ENCODE peak calls at places on chromosomes 12 and 14, in seven cellular contexts. V is CD8-positive, alpha-beta T cell; S is tibial artery; L is left ventricle myocardium inferior; P is testis; N is adrenal gland; K is body of pancreas. X is an unnamed sample.

GRCh38 chr12:5581616-5582367 is 149.9 kb downstream of the NTF3 start:
- DNase-seq in V (no peak), S (no peak), L (peak; percentile 28), P (peak; percentile 22), N (no peak), K (no peak), X (no peak)

GRCh38 chr14:100709252-100709955 is 17.3 kb upstream of the DLK1 start:
- DNase-seq in V (peak; percentile 24), S (no peak), L (peak; percentile 39), P (peak; percentile 71), N (no peak), K (peak; percentile 21), X (peak; percentile 6)

GRCh38 chr12:28180791-28181190 is 9.5 kb upstream of the CCDC91 start:
- DNase-seq in V (no peak), S (no peak), L (no peak), P (no peak), N (no peak), K (no peak), X (no peak)

GRCh38 chr12:24398605-24399004 is 449.1 kb upstream of the SOX5 start:
- DNase-seq in V (no peak), S (no peak), L (no peak), P (no peak), N (no peak), K (no peak), X (no peak)

GRCh38 chr12:27383429-27384260 is 51.0 kb downstream of the BMAL2 start:
- DNase-seq in V (peak; percentile 50), S (peak; percentile 86), L (peak; percentile 48), P (peak; percentile 90), N (peak; percentile 77), K (peak; percentile 78), X (peak; percentile 60)

GRCh38 chr14:31487891-31488290 is at the start of gene GPR33:
- DNase-seq in V (no peak), S (no peak), L (no peak), P (no peak), N (no peak), K (no peak), X (no peak)

GRCh38 chr12:46959484-46959883 is 119.9 kb upstream of the PCED1B start:
- DNase-seq in V (no peak), S (no peak), L (no peak), P (no peak), N (peak; percentile 69), K (no peak), X (no peak)

GRCh38 chr12:117330441-117331113 is 30.8 kb downstream of the NOS1 start:
- DNase-seq in V (no peak), S (no peak), L (no peak), P (no peak), N (no peak), K (no peak), X (no peak)

GRCh38 chr12:107478881-107479280 is 206.7 kb upstream of the PWP1 start:
- DNase-seq in V (no peak), S (no peak), L (no peak), P (no peak), N (no peak), K (no peak), X (no peak)

GRCh38 chr12:74598819-74599218 is 61.2 kb downstream of the ATXN7L3B start:
- DNase-seq in V (no peak), S (no peak), L (no peak), P (no peak), N (no peak), K (no peak), X (no peak)

GRCh38 chr12:116261525-116262100 is 15.9 kb downstream of the MED13L start:
- DNase-seq in V (no peak), S (no peak), L (no peak), P (no peak), N (no peak), K (no peak), X (no peak)

GRCh38 chr12:65609359-65609771 is 214.9 kb upstream of the HMGA2 start:
- DNase-seq in V (no peak), S (no peak), L (no peak), P (no peak), N (no peak), K (no peak), X (no peak)

GRCh38 chr14:74945261-74945851 is 10.0 kb downstream of the PGF start:
- DNase-seq in V (peak; percentile 25), S (no peak), L (no peak), P (peak; percentile 60), N (no peak), K (peak; percentile 48), X (no peak)

GRCh38 chr12:127373572-127373971 is 893.4 kb upstream of the TMEM132C start:
- DNase-seq in V (no peak), S (no peak), L (no peak), P (no peak), N (no peak), K (no peak), X (no peak)

GRCh38 chr12:93970892-93971688 is 177.3 kb upstream of the PLXNC1 start:
- DNase-seq in V (no peak), S (no peak), L (no peak), P (no peak), N (no peak), K (no peak), X (no peak)

GRCh38 chr12:85843606-85844325 is 7.6 kb upstream of the RASSF9 start:
- DNase-seq in V (no peak), S (no peak), L (no peak), P (no peak), N (no peak), K (no peak), X (no peak)

GRCh38 chr14:99758121-99758871 is 34.9 kb upstream of the EML1 start:
- DNase-seq in V (no peak), S (peak; percentile 48), L (no peak), P (no peak), N (peak; percentile 79), K (no peak), X (no peak)

GRCh38 chr12:123363385-123363742 is 1.3 kb downstream of the SBNO1 start:
- DNase-seq in V (no peak), S (no peak), L (no peak), P (no peak), N (no peak), K (no peak), X (no peak)

GRCh38 chr14:80428171-80428570 is 216.9 kb upstream of the DIO2 start:
- DNase-seq in V (no peak), S (no peak), L (no peak), P (no peak), N (no peak), K (no peak), X (no peak)

GRCh38 chr14:106848330-106849121 is 1322.1 kb downstream of the TMEM121 start:
- DNase-seq in V (no peak), S (no peak), L (no peak), P (no peak), N (peak; percentile 54), K (peak; percentile 70), X (no peak)

GRCh38 chr14:105091335-105092123 is 26.3 kb upstream of the GPR132 start:
- DNase-seq in V (no peak), S (peak; percentile 97), L (peak; percentile 84), P (peak; percentile 81), N (peak; percentile 80), K (peak; percentile 92), X (peak; percentile 94)

GRCh38 chr12:64687816-64688599 is 71.2 kb downstream of the GNS start:
- DNase-seq in V (no peak), S (peak; percentile 46), L (no peak), P (no peak), N (peak; percentile 58), K (no peak), X (peak; percentile 26)

GRCh38 chr12:47817272-47818006 is 2.3 kb downstream of the HDAC7 start:
- DNase-seq in V (no peak), S (no peak), L (no peak), P (no peak), N (no peak), K (no peak), X (no peak)

GRCh38 chr12:30926243-30927209 is at the start of gene TSPAN11:
- DNase-seq in V (no peak), S (peak; percentile 59), L (peak; percentile 34), P (peak; percentile 55), N (no peak), K (peak; percentile 5), X (peak; percentile 20)

GRCh38 chr14:30221546-30221945 is 293.9 kb upstream of the PRKD1 start:
- DNase-seq in V (no peak), S (no peak), L (no peak), P (no peak), N (no peak), K (no peak), X (no peak)

GRCh38 chr14:89617142-89617460 is 200.1 kb upstream of the FOXN3 start:
- DNase-seq in V (no peak), S (no peak), L (no peak), P (no peak), N (no peak), K (no peak), X (no peak)
- H3K27ac ChIP-seq in V (peak overlapping the region; percentile 89), S (peak overlapping the region; percentile 68), L (peak overlapping the region; percentile 90), P (no peak overlapping the region), N (peak overlapping the region; percentile 75), K (no peak overlapping the region), X (no peak overlapping the region)

GRCh38 chr14:102731871-102732800 is 45.1 kb upstream of the TRAF3 start:
- DNase-seq in V (no peak), S (peak; percentile 49), L (no peak), P (no peak), N (no peak), K (no peak), X (no peak)
- H3K36me3 ChIP-seq in V (peaks cover 10% of the 10 kb centered on the region), S (peaks cover 20% of the 10 kb centered on the region), L (peaks cover 21% of the 10 kb centered on the region), P (no peaks in the 10 kb centered on the region), N (no peaks in the 10 kb centered on the region), K (no peaks in the 10 kb centered on the region), X (peaks cover 6% of the 10 kb centered on the region)

GRCh38 chr12:95130096-95130495 is 56.7 kb upstream of the NR2C1 start:
- DNase-seq in V (no peak), S (no peak), L (no peak), P (no peak), N (no peak), K (no peak), X (peak; percentile 42)
- H3K27ac ChIP-seq in V (no peak overlapping the region), S (no peak overlapping the region), L (no peak overlapping the region), P (no peak overlapping the region), N (no peak overlapping the region), K (no peak overlapping the region), X (peak overlapping the region; percentile 75)

GRCh38 chr12:112190626-112191025 is 65.3 kb downstream of the TRAFD1 start:
- DNase-seq in V (no peak), S (no peak), L (no peak), P (no peak), N (no peak), K (peak; percentile 35), X (peak; percentile 30)

GRCh38 chr12:112192475-112192874 is 67.1 kb downstream of the TRAFD1 start:
- DNase-seq in V (no peak), S (no peak), L (no peak), P (no peak), N (no peak), K (no peak), X (no peak)

GRCh38 chr12:112188130-112188830 is 62.9 kb downstream of the TRAFD1 start:
- DNase-seq in V (no peak), S (no peak), L (no peak), P (no peak), N (no peak), K (no peak), X (no peak)

GRCh38 chr12:112191840-112192321 is 66.5 kb downstream of the TRAFD1 start:
- DNase-seq in V (no peak), S (no peak), L (no peak), P (no peak), N (no peak), K (no peak), X (no peak)

DNA sequence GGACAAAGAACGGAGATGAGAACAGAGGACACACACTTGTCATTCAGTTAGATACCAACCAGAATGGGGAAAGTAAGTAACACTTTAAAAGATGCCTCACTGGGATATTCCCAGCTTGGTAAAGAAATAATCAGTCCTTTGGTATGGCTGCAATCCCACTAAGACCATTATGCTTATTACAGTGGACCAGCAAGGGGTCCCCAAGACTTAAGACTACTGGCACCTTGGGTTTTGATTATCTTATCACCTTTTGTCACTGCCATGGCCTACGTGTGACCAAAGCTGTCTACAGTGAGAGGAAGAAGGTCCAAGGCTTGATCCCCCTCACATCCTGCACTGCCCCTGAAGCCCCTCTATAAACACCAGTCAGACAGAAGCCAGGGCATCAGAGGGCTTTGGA is 65.8 kb downstream of the TRAFD1 start:
- DNase-seq in V (no peak), S (no peak), L (no peak), P (no peak), N (no peak), K (no peak), X (no peak)
- H3K36me3 ChIP-seq in V (peaks cover 10% of the 10 kb centered on the region), S (peaks cover 52% of the 10 kb centered on the region), L (peaks cover 70% of the 10 kb centered on the region), P (no peaks in the 10 kb centered on the region), N (peaks cover 68% of the 10 kb centered on the region), K (peaks cover 7% of the 10 kb centered on the region), X (peaks cover 42% of the 10 kb centered on the region)

X was measured in thyroid gland.